ENCODE peak calls at places on chromosomes 16 and 17, in five cellular contexts. C is GM23338, F is K562, H is GM12878, Q is HepG2. J is an unnamed sample.

GRCh38 chr17:58232707-58233156 is 5.7 kb upstream of the LPO start:
- DNase-seq in C (peak), F (peak), H (peak), Q (no peak), J (peak)

GRCh38 chr17:35978346-35978745 is 3.0 kb downstream of the CCL16 start:
- DNase-seq in C (no peak), F (no peak), H (no peak), Q (no peak), J (no peak)

GRCh38 chr16:7246578-7246977 is 86.1 kb upstream of the RBFOX1 start:
- DNase-seq in C (peak), F (peak), H (no peak), Q (no peak), J (no peak)

GRCh38 chr16:81946206-81946605 is 65.1 kb downstream of the SDR42E1 start:
- DNase-seq in C (no peak), F (no peak), H (no peak), Q (no peak), J (no peak)

GRCh38 chr17:59223813-59224212 is 3.5 kb downstream of the GDPD1 start:
- DNase-seq in C (no peak), F (no peak), H (no peak), Q (no peak), J (no peak)

GRCh38 chr17:59783221-59784016 is 76.0 kb downstream of the VMP1 start:
- DNase-seq in C (no peak), F (peak), H (no peak), Q (no peak), J (peak)

GRCh38 chr16:65071371-65072311 is 50.2 kb downstream of the CDH11 start:
- DNase-seq in C (no peak), F (no peak), H (no peak), Q (no peak), J (no peak)

GRCh38 chr17:56675876-56676660 is 82.6 kb downstream of the NOG start:
- DNase-seq in C (no peak), F (no peak), H (no peak), Q (no peak), J (no peak)

GRCh38 chr16:17232487-17232886 is 238.3 kb downstream of the XYLT1 start:
- DNase-seq in C (no peak), F (no peak), H (no peak), Q (no peak), J (no peak)
- TF ChIP-seq JUNB in C (no peak), F (no peak), H (no peak), Q (no peak), J (no peak)

GRCh38 chr16:49161191-49161590 is 120.4 kb downstream of the CBLN1 start:
- DNase-seq in C (no peak), F (no peak), H (no peak), Q (no peak), J (no peak)

GRCh38 chr16:49158029-49158642 is 123.5 kb downstream of the CBLN1 start:
- DNase-seq in C (peak), F (peak), H (no peak), Q (peak), J (peak)
- TF ChIP-seq JUNB in C (no peak), F (no peak), H (no peak), Q (peak), J (no peak)

DNA sequence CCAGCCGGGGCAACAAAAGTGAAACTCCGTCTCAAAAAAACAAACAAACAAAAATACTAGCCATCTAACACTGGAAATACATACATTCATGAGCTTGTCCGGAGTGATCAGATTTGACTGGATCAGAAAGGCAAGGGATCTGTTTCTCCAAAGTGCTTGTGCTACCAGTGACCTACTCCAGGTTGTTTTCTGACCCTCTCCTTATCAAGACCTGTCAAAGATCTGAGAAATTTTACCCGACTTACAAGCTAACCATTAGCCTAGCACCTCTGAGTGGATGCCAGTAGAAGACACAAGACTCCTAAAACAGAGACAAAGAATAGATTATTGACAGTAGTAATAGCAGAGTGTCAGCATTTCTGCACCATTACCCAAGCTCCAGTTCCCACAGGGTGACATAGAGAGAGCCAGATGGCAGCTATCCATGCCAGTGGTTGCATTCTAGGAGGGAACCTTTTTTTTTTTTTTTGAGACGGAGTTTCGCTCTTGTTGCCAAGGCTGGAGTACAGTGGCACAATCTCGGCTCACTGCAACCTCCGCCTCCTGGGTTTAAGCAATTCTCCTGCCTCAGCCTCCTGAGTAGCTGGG is 9.8 kb downstream of the ASPA start:
- DNase-seq in C (no peak), F (no peak), H (no peak), Q (no peak), J (no peak)
- TF ChIP-seq JUNB in C (no peak), F (no peak), H (no peak), Q (no peak), J (no peak)

GRCh38 chr16:50152386-50152806 is 710 bp upstream of the TENT4B start:
- DNase-seq in C (no peak), F (no peak), H (peak), Q (no peak), J (peak)

GRCh38 chr16:50152807-50153647 is at the start of gene TENT4B:
- DNase-seq in C (peak), F (peak), H (peak), Q (peak), J (peak)

GRCh38 chr16:50153648-50154368 is 702 bp downstream of the TENT4B start:
- DNase-seq in C (peak), F (peak), H (no peak), Q (no peak), J (peak)

GRCh38 chr16:50151744-50152143 is 1.4 kb upstream of the TENT4B start:
- DNase-seq in C (no peak), F (no peak), H (no peak), Q (no peak), J (no peak)

DNA sequence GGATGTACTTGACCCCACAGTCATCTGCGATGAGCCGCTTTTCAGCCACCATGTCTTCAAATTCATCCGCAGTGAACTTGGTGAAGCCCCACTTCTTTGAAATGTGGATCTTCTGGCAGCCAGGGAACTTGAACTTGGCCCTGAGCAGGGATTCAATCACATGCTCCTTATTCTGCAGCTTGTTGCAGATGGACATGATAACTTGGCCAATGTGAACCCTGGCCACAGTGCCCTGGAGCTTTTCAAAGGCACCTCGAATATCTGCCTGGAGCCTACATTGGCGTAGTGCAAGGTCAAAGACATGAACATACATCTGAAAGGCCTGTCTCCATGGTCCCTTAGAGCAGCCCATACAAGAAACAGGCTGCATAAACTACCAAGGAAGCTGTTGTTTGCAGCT is 1.8 kb upstream of the TENT4B start:
- DNase-seq in C (no peak), F (no peak), H (no peak), Q (no peak), J (no peak)
- TF ChIP-seq JUNB in C (no peak), F (no peak), H (no peak), Q (no peak), J (no peak)

GRCh38 chr17:29927546-29927945 is 2.5 kb downstream of the SSH2 start:
- DNase-seq in C (no peak), F (no peak), H (no peak), Q (no peak), J (no peak)
- TF ChIP-seq JUNB in C (no peak), F (no peak), H (no peak), Q (no peak), J (no peak)

GRCh38 chr17:31320791-31321190 is 631 bp downstream of the EVI2A start:
- DNase-seq in C (no peak), F (no peak), H (no peak), Q (no peak), J (no peak)
- TF ChIP-seq JUNB in C (no peak), F (no peak), H (no peak), Q (no peak), J (no peak)

GRCh38 chr17:65385071-65385470 is 176.4 kb downstream of the AXIN2 start:
- DNase-seq in C (no peak), F (no peak), H (no peak), Q (no peak), J (no peak)
- TF ChIP-seq JUNB in C (no peak), F (no peak), H (no peak), Q (no peak), J (no peak)

GRCh38 chr16:12535535-12536411 is 267.9 kb downstream of the CPPED1 start:
- DNase-seq in C (peak), F (peak), H (peak), Q (peak), J (no peak)
- TF ChIP-seq JUNB in C (no peak), F (no peak), H (peak), Q (no peak), J (no peak)

GRCh38 chr17:71975331-71975801 is 145.5 kb upstream of the SOX9 start:
- DNase-seq in C (peak), F (no peak), H (no peak), Q (no peak), J (no peak)
- TF ChIP-seq JUNB in C (no peak), F (no peak), H (no peak), Q (no peak), J (no peak)

J was measured in A549.